ENCODE peak calls at places on chromosomes 1 and 21, in seven cellular contexts. F, T, Y, K, U, J and C are unnamed samples.

GRCh38 chr1:31505884-31506497 is 70.3 kb upstream of the TINAGL1 start:
- DNase-seq in F (no peak), T (no peak), Y (no peak), K (no peak), U (no peak), J (peak), C (no peak)

GRCh38 chr1:228871314-228872061 is 136.2 kb downstream of the RHOU start:
- DNase-seq in F (no peak), T (no peak), Y (no peak), K (no peak), U (no peak), J (no peak), C (no peak)

GRCh38 chr1:42941640-42942330 is 16.9 kb downstream of the SLC2A1 start:
- DNase-seq in F (peak), T (peak), Y (no peak), K (no peak), U (no peak), J (no peak), C (no peak)

GRCh38 chr1:29912413-29912812 is 676.1 kb downstream of the PTPRU start:
- DNase-seq in F (peak), T (no peak), Y (no peak), K (no peak), U (peak), J (no peak), C (peak)

GRCh38 chr21:44444286-44444931 is 10.9 kb upstream of the LRRC3 start:
- DNase-seq in F (peak), T (peak), Y (no peak), K (peak), U (peak), J (no peak), C (no peak)

GRCh38 chr1:231162300-231162969 is 577 bp downstream of the TRIM67 start:
- DNase-seq in F (no peak), T (peak), Y (peak), K (peak), U (peak), J (no peak), C (peak)

GRCh38 chr21:41009398-41010177 is 158.4 kb upstream of the BACE2 start:
- DNase-seq in F (no peak), T (no peak), Y (peak), K (no peak), U (no peak), J (no peak), C (no peak)

GRCh38 chr1:94160811-94161210 is 39.9 kb upstream of the ABCA4 start:
- DNase-seq in F (peak), T (no peak), Y (no peak), K (no peak), U (peak), J (no peak), C (no peak)

GRCh38 chr1:26946270-26946669 is 14.0 kb downstream of the KDF1 start:
- DNase-seq in F (no peak), T (no peak), Y (no peak), K (no peak), U (no peak), J (no peak), C (no peak)

GRCh38 chr1:154683820-154684219 is 75.8 kb upstream of the ADAR start:
- DNase-seq in F (no peak), T (no peak), Y (no peak), K (no peak), U (no peak), J (no peak), C (no peak)

GRCh38 chr1:91725961-91726704 is 159.8 kb downstream of the TGFBR3 start:
- DNase-seq in F (no peak), T (no peak), Y (no peak), K (no peak), U (peak), J (no peak), C (no peak)

GRCh38 chr1:145868232-145868631 is 9.4 kb upstream of the PIAS3 start:
- DNase-seq in F (no peak), T (no peak), Y (no peak), K (no peak), U (no peak), J (no peak), C (no peak)

GRCh38 chr21:34693192-34693810 is 24.5 kb downstream of the CLIC6 start:
- DNase-seq in F (peak), T (peak), Y (peak), K (peak), U (peak), J (no peak), C (peak)

GRCh38 chr1:210129092-210129491 is 103.5 kb upstream of the SERTAD4 start:
- DNase-seq in F (no peak), T (no peak), Y (no peak), K (no peak), U (no peak), J (no peak), C (no peak)

GRCh38 chr1:210129759-210130158 is 102.8 kb upstream of the SERTAD4 start:
- DNase-seq in F (no peak), T (no peak), Y (no peak), K (no peak), U (no peak), J (no peak), C (no peak)

GRCh38 chr1:210132582-210132981 is 100.0 kb upstream of the SERTAD4 start:
- DNase-seq in F (no peak), T (peak), Y (no peak), K (no peak), U (no peak), J (no peak), C (peak)
- TF ChIP-seq JUND in F (no peak), T (no peak), Y (no peak), K (no peak), U (no peak), J (no peak), C (no peak)

GRCh38 chr1:114561333-114561732 is 20.1 kb downstream of the BCAS2 start:
- DNase-seq in F (no peak), T (no peak), Y (no peak), K (no peak), U (no peak), J (no peak), C (no peak)
- TF ChIP-seq JUND in F (no peak), T (no peak), Y (no peak), K (no peak), U (no peak), J (no peak), C (no peak)

GRCh38 chr1:10688409-10688786 is 108.0 kb downstream of the CASZ1 start:
- DNase-seq in F (no peak), T (no peak), Y (no peak), K (no peak), U (no peak), J (no peak), C (no peak)

GRCh38 chr1:10686404-10687040 is 109.9 kb downstream of the CASZ1 start:
- DNase-seq in F (no peak), T (no peak), Y (no peak), K (no peak), U (peak), J (no peak), C (no peak)

GRCh38 chr1:10687782-10688408 is 108.6 kb downstream of the CASZ1 start:
- DNase-seq in F (no peak), T (no peak), Y (no peak), K (no peak), U (no peak), J (no peak), C (no peak)

GRCh38 chr1:10685851-10686403 is 110.5 kb downstream of the CASZ1 start:
- DNase-seq in F (no peak), T (no peak), Y (no peak), K (no peak), U (peak), J (no peak), C (no peak)

GRCh38 chr1:10687142-10687715 is 109.2 kb downstream of the CASZ1 start:
- DNase-seq in F (no peak), T (no peak), Y (no peak), K (no peak), U (no peak), J (no peak), C (no peak)
- TF ChIP-seq JUND in F (no peak), T (no peak), Y (no peak), K (no peak), U (no peak), J (no peak), C (no peak)

DNA sequence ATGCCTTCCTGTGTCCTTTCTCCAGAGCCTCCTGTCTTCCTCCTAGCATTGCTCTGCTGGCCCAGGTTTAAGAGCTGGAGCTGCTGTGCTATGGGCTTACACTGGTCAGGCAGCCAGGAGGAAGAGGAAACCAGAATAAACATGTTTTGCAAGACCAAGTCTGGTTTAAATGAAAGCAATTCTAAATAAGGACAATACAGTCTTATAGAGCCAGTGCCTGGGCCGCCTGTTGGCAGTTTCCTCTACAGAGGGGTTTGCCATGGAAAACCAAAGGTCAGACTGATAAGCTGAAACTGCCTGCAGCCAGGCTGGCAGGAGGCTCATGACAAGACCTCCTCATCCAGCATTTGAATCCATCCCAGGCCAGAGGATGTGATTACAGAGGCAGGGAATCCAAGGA is 92.9 kb upstream of the FGGY start:
- DNase-seq in F (no peak), T (no peak), Y (no peak), K (no peak), U (peak), J (no peak), C (no peak)
- TF ChIP-seq JUND in F (no peak), T (no peak), Y (no peak), K (no peak), U (no peak), J (no peak), C (no peak)